ENCODE peak calls at places on chromosomes 2 and 18, in nine cellular contexts. G is heart left ventricle; R is keratinocyte; I is astrocyte of the spinal cord; V is CD4-positive, alpha-beta T cell; J is GM13976; B is Calu3; S is WTC11; K is fibroblast of villous mesenchyme. E is an unnamed sample.
A peak's percentile ranks its signal among the peaks of the same experiment; 100 is the strongest.

GRCh38 chr18:45993441-45993840 is 26.3 kb upstream of the EPG5 start:
- DNase-seq in G (no peak), R (peak; percentile 9), I (peak; percentile 71), V (no peak), J (no peak), B (peak; percentile 23), S (no peak), K (peak; percentile 50), E (no peak)

GRCh38 chr2:232843860-232844259 is 26.2 kb upstream of the SNORC start:
- DNase-seq in G (peak; percentile 24), R (no peak), I (no peak), V (no peak), J (no peak), B (no peak), S (no peak), K (peak; percentile 34), E (peak; percentile 29)

GRCh38 chr2:33810046-33810835 is 211.1 kb upstream of the FAM98A start:
- DNase-seq in G (no peak), R (no peak), I (no peak), V (no peak), J (no peak), B (no peak), S (no peak), K (peak; percentile 1), E (no peak)

GRCh38 chr2:40168546-40168945 is 283.3 kb downstream of the SLC8A1 start:
- DNase-seq in G (no peak), R (no peak), I (no peak), V (no peak), J (no peak), B (no peak), S (no peak), K (no peak), E (no peak)

GRCh38 chr2:171389325-171389724 is 44.5 kb downstream of the METTL8 start:
- DNase-seq in G (no peak), R (no peak), I (no peak), V (no peak), J (no peak), B (no peak), S (no peak), K (no peak), E (no peak)

GRCh38 chr18:12868576-12868975 is 15.5 kb downstream of the PTPN2 start:
- DNase-seq in G (no peak), R (no peak), I (no peak), V (no peak), J (no peak), B (no peak), S (no peak), K (no peak), E (no peak)

GRCh38 chr2:149065236-149065635 is 26.7 kb downstream of the LYPD6B start:
- DNase-seq in G (no peak), R (no peak), I (peak; percentile 18), V (no peak), J (no peak), B (no peak), S (no peak), K (no peak), E (no peak)

GRCh38 chr2:135664623-135665068 is 77.0 kb upstream of the UBXN4 start:
- DNase-seq in G (no peak), R (no peak), I (peak; percentile 31), V (no peak), J (peak; percentile 25), B (no peak), S (no peak), K (peak; percentile 24), E (no peak)

GRCh38 chr2:108363048-108363899 is 14.5 kb upstream of the SULT1C4 start:
- DNase-seq in G (no peak), R (no peak), I (no peak), V (no peak), J (no peak), B (no peak), S (no peak), K (no peak), E (no peak)

GRCh38 chr2:160679686-160680085 is 186.1 kb upstream of the RBMS1 start:
- DNase-seq in G (no peak), R (no peak), I (no peak), V (no peak), J (no peak), B (no peak), S (no peak), K (no peak), E (no peak)

GRCh38 chr2:240129731-240130392 is 6.2 kb downstream of the COPS9 start:
- DNase-seq in G (peak; percentile 10), R (no peak), I (no peak), V (no peak), J (no peak), B (no peak), S (no peak), K (no peak), E (no peak)

GRCh38 chr2:51103205-51103604 is 71.3 kb upstream of the NRXN1 start:
- DNase-seq in G (peak; percentile 20), R (no peak), I (peak; percentile 23), V (no peak), J (no peak), B (peak; percentile 21), S (peak; percentile 56), K (no peak), E (peak; percentile 11)

GRCh38 chr18:3594760-3595241 is 144.8 kb downstream of the TGIF1 start:
- DNase-seq in G (no peak), R (no peak), I (peak; percentile 58), V (peak; percentile 25), J (no peak), B (no peak), S (no peak), K (peak; percentile 69), E (no peak)

GRCh38 chr18:39462436-39462835 is 1896.8 kb upstream of the CELF4 start:
- DNase-seq in G (no peak), R (no peak), I (peak; percentile 65), V (no peak), J (no peak), B (no peak), S (no peak), K (peak; percentile 17), E (no peak)

GRCh38 chr2:232655392-232655791 is 22.0 kb downstream of the EFHD1 start:
- DNase-seq in G (no peak), R (no peak), I (no peak), V (no peak), J (no peak), B (no peak), S (no peak), K (no peak), E (no peak)

GRCh38 chr2:71647346-71647745 is 194.0 kb downstream of the DYSF start:
- DNase-seq in G (no peak), R (no peak), I (no peak), V (no peak), J (no peak), B (no peak), S (no peak), K (no peak), E (no peak)

GRCh38 chr2:219448776-219449476 is 14.3 kb downstream of the SPEG start:
- DNase-seq in G (no peak), R (no peak), I (no peak), V (no peak), J (no peak), B (no peak), S (peak; percentile 77), K (no peak), E (no peak)

GRCh38 chr2:109065335-109065734 is 63.7 kb upstream of the SH3RF3 start:
- DNase-seq in G (peak; percentile 55), R (no peak), I (no peak), V (no peak), J (no peak), B (no peak), S (no peak), K (no peak), E (no peak)

GRCh38 chr2:166665991-166666940 is 172.2 kb upstream of the SCN7A start:
- DNase-seq in G (no peak), R (no peak), I (peak; percentile 88), V (no peak), J (no peak), B (no peak), S (no peak), K (peak; percentile 3), E (no peak)

GRCh38 chr2:7031424-7032245 is 114.4 kb downstream of the RNF144A start:
- DNase-seq in G (no peak), R (peak; percentile 56), I (peak; percentile 18), V (peak; percentile 63), J (no peak), B (peak; percentile 96), S (no peak), K (no peak), E (no peak)

GRCh38 chr2:197168705-197169104 is 141.9 kb downstream of the ANKRD44 start:
- DNase-seq in G (peak; percentile 53), R (no peak), I (peak; percentile 61), V (peak; percentile 65), J (peak; percentile 63), B (peak; percentile 74), S (peak; percentile 87), K (peak; percentile 68), E (peak; percentile 78)

GRCh38 chr2:73297151-73297559 is 3.8 kb upstream of the EGR4 start:
- DNase-seq in G (no peak), R (no peak), I (no peak), V (no peak), J (no peak), B (no peak), S (no peak), K (no peak), E (no peak)

GRCh38 chr2:43130548-43130875 is 95.9 kb downstream of the ZFP36L2 start:
- DNase-seq in G (no peak), R (no peak), I (no peak), V (no peak), J (no peak), B (no peak), S (no peak), K (no peak), E (no peak)
- TF ChIP-seq CTCF in G (no peak), R (no peak), I (no peak), V (no peak), J (no peak), B (no peak), S (no peak), K (no peak), E (no peak)

DNA sequence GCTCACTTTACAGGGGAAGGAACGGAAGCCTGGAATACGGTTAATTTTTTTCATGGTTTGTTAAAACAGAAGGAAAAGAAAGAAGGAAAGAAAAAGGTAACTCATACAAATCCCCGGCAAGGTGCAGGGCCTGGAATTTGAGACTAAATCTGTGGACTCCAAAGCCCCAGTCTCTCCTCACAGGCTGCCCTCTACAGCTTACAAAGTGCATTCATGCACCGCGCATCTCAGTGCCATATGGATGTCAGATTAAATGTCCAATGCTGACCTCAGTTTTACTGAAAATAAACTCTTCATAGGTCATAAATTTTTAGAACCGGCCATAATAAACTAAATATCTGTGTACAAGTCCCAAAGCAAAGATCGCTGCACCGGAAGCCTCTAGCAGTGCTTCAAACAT is 17.8 kb downstream of the ST6GAL2 start:
- DNase-seq in G (no peak), R (no peak), I (no peak), V (no peak), J (no peak), B (no peak), S (peak; percentile 25), K (no peak), E (no peak)
- TF ChIP-seq CTCF in G (peak; percentile 23), R (peak; percentile 40), I (peak; percentile 41), V (no peak), J (no peak), B (no peak), S (peak; percentile 24), K (peak; percentile 24), E (no peak)

GRCh38 chr2:194819367-194819766 is 837.7 kb upstream of the SLC39A10 start:
- DNase-seq in G (no peak), R (no peak), I (no peak), V (no peak), J (no peak), B (peak; percentile 4), S (no peak), K (no peak), E (no peak)
- TF ChIP-seq CTCF in G (no peak), R (no peak), I (no peak), V (no peak), J (no peak), B (no peak), S (no peak), K (no peak), E (no peak)

GRCh38 chr2:124810132-124810531 is 785.0 kb downstream of the CNTNAP5 start:
- DNase-seq in G (peak; percentile 26), R (no peak), I (no peak), V (no peak), J (no peak), B (no peak), S (peak; percentile 42), K (no peak), E (peak; percentile 35)
- TF ChIP-seq CTCF in G (peak; percentile 27), R (no peak), I (peak; percentile 3), V (no peak), J (no peak), B (no peak), S (no peak), K (no peak), E (peak; percentile 12)